ENCODE peak calls at places on chromosomes 16 and 17, in six cellular contexts. N is endodermal cell; P is CD4-positive, alpha-beta T cell; I is fibroblast of mammary gland; X is foreskin fibroblast; V is esophagus squamous epithelium. L is an unnamed sample.

GRCh38 chr17:81409190-81409935 is 14.1 kb downstream of the BAHCC1 start:
- DNase-seq in P (no peak), N (peak), I (no peak), V (no peak), X (no peak), L (no peak)

GRCh38 chr16:70694517-70695218 is 8.8 kb upstream of the MTSS2 start:
- DNase-seq in N (no peak), P (no peak), X (peak), V (no peak), I (no peak), L (no peak)

GRCh38 chr16:12257926-12258561 is 281.5 kb downstream of the SNX29 start:
- DNase-seq in X (no peak), N (peak), P (no peak), V (no peak), I (no peak), L (no peak)

GRCh38 chr16:76265434-76266045 is 11.7 kb upstream of the CNTNAP4 start:
- DNase-seq in V (no peak), P (no peak), I (peak), X (no peak), N (peak), L (peak)

GRCh38 chr17:68329331-68329730 is 38.0 kb downstream of the ARSG start:
- DNase-seq in N (no peak), V (no peak), P (no peak), X (no peak), I (no peak), L (no peak)

GRCh38 chr16:4465977-4466779 is 8.2 kb downstream of the NMRAL1 start:
- DNase-seq in N (no peak), X (no peak), P (peak), V (no peak), I (no peak), L (no peak)

GRCh38 chr17:80171681-80172080 is 1.9 kb downstream of the CARD14 start:
- DNase-seq in V (no peak), I (no peak), P (no peak), X (no peak), N (no peak), L (no peak)

GRCh38 chr17:81332949-81333570 is 38.0 kb upstream of the SLC38A10 start:
- DNase-seq in N (no peak), X (no peak), V (no peak), I (no peak), P (no peak), L (no peak)

GRCh38 chr16:54067317-54068065 is 219.1 kb downstream of the IRX3 start:
- DNase-seq in I (no peak), P (no peak), V (no peak), N (no peak), X (no peak), L (no peak)

GRCh38 chr17:81513669-81514484 is 1.3 kb upstream of the ACTG1 start:
- DNase-seq in V (no peak), P (no peak), I (peak), N (peak), X (peak), L (peak)

GRCh38 chr17:60421273-60422161 is 772 bp upstream of the CHCT1 start:
- DNase-seq in P (peak), I (peak), V (no peak), N (peak), X (peak), L (peak)

GRCh38 chr16:14576069-14576468 is 54.0 kb downstream of the PARN start:
- DNase-seq in X (no peak), P (no peak), V (no peak), N (no peak), I (no peak), L (no peak)

DNA sequence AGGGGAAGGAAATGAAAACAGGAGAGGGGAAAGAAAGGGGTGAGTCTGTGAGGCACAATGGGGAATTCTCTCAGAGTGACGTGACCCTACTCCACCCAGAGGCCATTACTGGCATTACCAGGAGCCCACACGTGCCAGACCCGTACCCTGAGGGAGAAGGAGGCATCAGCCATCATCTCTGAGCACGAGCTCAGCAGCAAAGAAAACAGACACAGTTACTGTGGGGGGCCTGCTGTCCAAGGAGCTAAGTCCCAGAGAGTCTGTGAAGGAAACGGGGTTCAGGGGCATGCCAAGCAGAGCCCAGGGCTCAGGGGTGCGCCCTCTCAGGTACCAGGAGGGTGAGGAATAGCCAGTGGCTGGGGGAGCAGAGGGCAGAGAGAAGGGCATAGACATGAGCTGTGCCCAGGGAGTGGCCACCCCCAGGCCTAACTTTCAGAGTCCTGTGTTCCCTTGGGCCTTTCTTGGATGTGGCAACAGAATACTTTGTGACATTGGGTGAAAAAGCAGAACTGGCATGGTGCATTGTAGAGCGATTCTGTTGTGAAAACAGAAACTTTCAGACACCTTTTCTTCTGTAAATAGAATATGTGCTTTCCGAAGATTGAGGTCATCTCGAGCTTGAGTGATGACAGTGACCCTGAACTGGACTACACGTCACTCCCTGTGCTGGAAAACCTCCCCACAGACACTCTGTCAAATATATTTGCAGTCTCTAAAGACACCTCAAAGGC is 11.3 kb downstream of the TAF1C start:
- DNase-seq in P (no peak), I (peak), X (peak), V (no peak), N (peak), L (peak)
- TF ChIP-seq CTCF in P (peak), I (peak), X (peak), V (peak), N (peak), L (peak)

GRCh38 chr16:86931410-86931941 is 353.1 kb downstream of the FOXL1 start:
- DNase-seq in I (peak), V (no peak), N (no peak), P (no peak), X (peak), L (no peak)
- TF ChIP-seq CTCF in I (no peak), V (no peak), N (no peak), P (no peak), X (no peak), L (no peak)

DNA sequence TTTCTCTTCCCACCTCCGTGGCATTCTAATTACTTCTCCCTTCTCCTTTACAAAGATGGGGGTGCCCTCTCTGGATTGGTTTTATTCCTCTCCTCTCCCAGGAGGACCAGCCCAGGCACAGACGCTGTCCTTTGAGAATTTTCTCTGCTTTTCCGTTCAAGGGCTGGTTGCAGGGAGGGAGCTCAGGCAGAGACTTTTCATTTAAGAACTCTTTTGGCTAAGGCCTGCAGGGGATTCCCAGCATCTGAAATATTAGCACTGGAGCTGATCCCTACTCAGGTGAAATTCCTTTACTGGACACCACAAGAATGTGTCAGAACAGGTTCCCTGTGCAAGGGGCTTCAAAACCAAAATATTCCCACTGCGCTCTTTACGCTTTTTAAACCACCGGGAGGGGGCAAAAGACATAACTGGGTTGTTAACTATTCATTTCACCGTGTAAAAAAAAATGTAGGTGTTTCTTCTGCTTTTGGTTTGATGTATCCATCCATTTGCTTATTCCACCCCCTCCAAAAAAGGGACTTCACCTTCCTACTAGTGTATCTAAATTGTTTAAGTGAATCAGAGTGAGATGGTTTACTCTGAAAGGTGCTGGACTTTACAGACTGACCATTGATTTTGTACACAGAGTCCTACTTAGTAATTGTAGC is 1.4 kb downstream of the NFAT5 start:
- DNase-seq in V (no peak), N (peak), X (no peak), I (no peak), P (no peak), L (no peak)
- TF ChIP-seq CTCF in V (no peak), N (peak), X (peak), I (peak), P (no peak), L (peak)

DNA sequence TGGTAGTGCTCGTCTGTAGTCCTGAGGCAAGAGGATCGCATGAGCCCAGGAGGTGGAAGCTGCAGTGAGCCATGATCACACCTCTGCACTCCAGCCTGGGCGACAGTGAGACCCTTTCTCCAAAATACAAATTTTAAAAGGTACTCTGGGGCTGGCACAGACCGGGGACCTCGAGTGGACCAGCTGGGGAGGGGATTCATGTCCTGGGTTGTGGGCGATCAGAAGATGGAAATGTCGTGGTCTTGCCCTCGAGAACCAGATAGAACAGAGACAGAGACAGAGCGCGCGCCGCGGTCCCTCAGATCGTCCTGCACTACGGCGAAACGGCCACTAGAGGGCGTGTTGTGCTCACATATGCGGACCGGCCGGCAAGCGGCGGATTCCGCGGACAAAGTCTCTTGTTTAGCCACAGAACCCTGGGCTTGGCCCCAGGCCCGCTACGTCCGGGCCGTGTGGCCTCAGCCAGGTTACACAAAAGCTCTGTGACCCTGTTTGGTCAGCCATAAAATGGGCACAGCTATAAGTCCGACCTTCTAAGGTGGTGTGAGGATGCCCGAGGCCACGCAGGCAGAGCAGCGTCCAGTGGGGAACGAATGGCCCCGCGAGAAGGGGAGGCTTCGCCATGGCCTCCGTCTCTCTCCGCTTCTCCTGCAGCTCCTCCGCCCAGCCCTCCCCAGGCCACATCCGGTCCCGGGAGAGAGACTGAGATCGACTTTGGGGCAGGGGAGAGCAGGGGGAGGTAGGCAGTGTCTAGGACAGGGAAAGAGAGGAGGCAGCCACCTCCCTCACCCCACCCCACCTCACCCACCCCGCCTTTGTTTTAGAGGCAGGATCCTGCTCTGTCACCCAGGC is 14.6 kb upstream of the SBK1 start:
- DNase-seq in P (peak), X (peak), V (peak), I (peak), N (peak), L (peak)
- TF ChIP-seq CTCF in P (peak), X (peak), V (peak), I (peak), N (peak), L (peak)

GRCh38 chr16:79600636-79601091 is at the start of gene MAF:
- DNase-seq in N (peak), I (peak), V (peak), X (peak), P (peak), L (peak)

GRCh38 chr16:79598341-79599181 is 2.0 kb downstream of the MAF start:
- DNase-seq in I (peak), V (no peak), P (peak), N (peak), X (peak), L (peak)

GRCh38 chr16:79597775-79598174 is 2.8 kb downstream of the MAF start:
- DNase-seq in P (no peak), X (peak), I (no peak), N (no peak), V (no peak), L (no peak)

GRCh38 chr16:79599837-79600635 is 501 bp downstream of the MAF start:
- DNase-seq in X (peak), P (peak), V (no peak), I (no peak), N (peak), L (peak)

DNA sequence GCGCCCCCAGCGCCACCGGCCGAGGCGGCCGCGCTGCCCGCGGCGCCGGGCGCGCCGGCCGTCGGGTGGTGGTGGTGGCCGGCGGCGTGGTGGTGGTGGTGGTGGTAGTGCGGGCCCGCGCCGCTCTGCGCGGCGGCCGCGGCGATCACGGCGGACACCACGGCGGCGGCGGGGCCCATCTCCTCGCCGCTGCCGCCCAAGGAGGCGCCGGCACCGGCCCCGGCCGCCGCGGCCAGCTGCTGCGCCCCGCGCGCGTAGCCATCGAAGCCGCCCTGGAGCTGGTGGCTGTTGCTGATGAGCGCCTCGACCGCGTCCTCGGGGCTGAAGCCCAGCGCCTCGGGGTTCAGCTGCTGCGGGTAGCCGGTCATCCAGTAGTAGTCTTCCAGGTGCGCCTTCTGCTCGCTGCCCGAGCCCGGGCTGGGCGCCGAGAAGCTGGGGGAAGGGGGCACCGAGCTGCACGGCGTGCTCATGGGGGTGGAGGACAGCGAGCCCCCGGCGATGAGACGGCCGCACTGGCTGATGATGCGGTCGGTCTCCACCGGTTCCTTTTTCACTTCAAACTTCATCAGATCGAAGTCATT is 1.2 kb downstream of the MAF start:
- DNase-seq in P (no peak), I (no peak), V (no peak), X (peak), N (peak), L (peak)
- TF ChIP-seq CTCF in P (no peak), I (no peak), V (no peak), X (no peak), N (no peak), L (no peak)

GRCh38 chr16:57914244-57915173 is 56.4 kb downstream of the CNGB1 start:
- DNase-seq in I (no peak), X (no peak), N (no peak), P (no peak), V (no peak), L (no peak)
- TF ChIP-seq CTCF in I (no peak), X (no peak), N (no peak), P (no peak), V (no peak), L (no peak)

DNA sequence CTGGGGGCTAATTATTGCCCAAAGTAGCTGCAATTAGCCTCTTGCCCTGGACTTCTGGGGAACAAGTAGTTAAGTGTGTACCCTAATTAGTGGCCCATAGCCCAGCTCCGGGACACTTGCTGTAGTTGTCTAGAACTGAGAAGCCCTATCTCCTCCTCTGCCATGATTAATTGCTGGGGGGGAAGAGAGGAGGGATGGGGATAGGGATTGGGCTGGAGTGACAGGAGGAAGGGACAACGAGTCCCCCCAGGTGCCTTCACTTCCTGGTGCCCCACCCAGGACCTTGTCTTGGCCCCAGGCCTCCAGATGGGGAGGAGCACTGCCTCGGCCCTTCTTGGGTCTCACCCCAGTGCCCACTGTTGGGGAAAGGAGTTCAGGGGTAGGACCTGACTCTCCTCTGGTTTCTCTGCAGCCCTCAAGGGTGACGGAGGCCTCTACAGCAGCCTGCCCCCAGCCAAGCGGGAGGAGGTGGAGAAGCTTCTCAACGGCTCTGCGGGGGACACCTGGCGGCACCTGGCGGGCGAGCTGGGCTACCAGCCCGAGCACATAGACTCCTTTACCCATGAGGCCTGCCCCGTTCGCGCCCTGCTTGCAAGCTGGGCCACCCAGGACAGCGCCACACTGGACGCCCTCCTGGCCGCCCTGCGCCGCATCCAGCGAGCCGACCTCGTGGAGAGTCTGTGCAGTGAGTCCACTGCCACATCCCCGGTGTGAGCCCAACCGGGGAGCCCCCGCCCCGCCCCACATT is 17.4 kb downstream of the NGFR start:
- DNase-seq in I (no peak), X (no peak), N (peak), V (no peak), P (no peak), L (no peak)
- TF ChIP-seq CTCF in I (no peak), X (no peak), N (peak), V (no peak), P (no peak), L (no peak)

DNA sequence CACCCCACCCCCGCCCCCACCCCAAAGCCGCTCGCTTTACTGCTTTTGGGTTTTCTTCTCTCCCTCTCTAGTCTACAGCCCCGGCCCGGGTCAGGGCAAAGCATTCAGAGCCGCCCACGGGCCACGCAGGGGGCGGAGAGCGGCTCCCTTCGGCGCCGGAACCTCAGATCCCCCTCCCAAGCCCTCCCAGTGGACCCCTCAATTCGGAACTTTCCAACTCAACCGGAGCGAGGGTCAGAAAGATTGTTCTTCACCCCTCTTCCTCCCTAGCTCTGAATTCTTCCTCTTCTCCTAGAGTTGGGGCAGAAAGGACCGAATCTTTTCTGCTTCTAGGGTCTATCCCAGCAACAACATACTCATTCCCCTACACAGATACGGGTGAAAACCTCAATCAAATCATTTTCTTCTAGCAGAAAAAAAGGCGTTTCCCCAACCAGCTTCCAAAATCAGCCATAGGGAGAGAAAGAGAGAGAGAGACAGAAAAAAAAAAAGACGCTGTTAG is 1.0 kb downstream of the HOXB2 start:
- DNase-seq in X (no peak), N (no peak), P (no peak), I (no peak), V (no peak), L (no peak)
- TF ChIP-seq CTCF in X (no peak), N (no peak), P (no peak), I (no peak), V (no peak), L (no peak)

GRCh38 chr17:74019860-74020259 is 183.6 kb upstream of the RPL38 start:
- DNase-seq in P (no peak), X (no peak), I (no peak), N (no peak), V (no peak), L (no peak)
- TF ChIP-seq CTCF in P (no peak), X (no peak), I (no peak), N (no peak), V (no peak), L (no peak)

GRCh38 chr17:75795820-75796607 is 11.4 kb downstream of the UNK start:
- DNase-seq in V (no peak), X (no peak), I (no peak), N (no peak), P (no peak), L (no peak)

GRCh38 chr17:75799402-75799801 is 14.8 kb downstream of the UNK start:
- DNase-seq in V (no peak), P (no peak), I (no peak), N (no peak), X (no peak), L (no peak)

GRCh38 chr17:75791251-75791650 is 6.6 kb downstream of the UNK start:
- DNase-seq in N (no peak), I (no peak), P (no peak), X (no peak), V (no peak), L (no peak)

GRCh38 chr17:75793453-75793852 is 8.8 kb downstream of the UNK start:
- DNase-seq in X (no peak), I (no peak), N (no peak), P (no peak), V (no peak), L (no peak)
- TF ChIP-seq CTCF in X (no peak), I (no peak), N (no peak), P (no peak), V (no peak), L (no peak)

L was measured in neural crest cell.